ENCODE peak calls at places on chromosomes 3 and 15, in eight cellular contexts. C is fibroblast of pulmonary artery, J is adrenal gland, T is A549, D is left lung, Z is tibial nerve, H is astrocyte of the spinal cord, Y is AG04449. A is an unnamed sample.
A peak's percentile ranks its signal among the peaks of the same experiment; 100 is the strongest.

GRCh38 chr3:141243295-141243707 is 11.7 kb downstream of the PXYLP1 start:
- DNase-seq in C (peak; percentile 66), J (no peak), T (no peak), D (no peak), Z (no peak), H (no peak), Y (no peak), A (peak; percentile 60)

GRCh38 chr15:25798207-25798931 is 64.8 kb downstream of the ATP10A start:
- DNase-seq in C (no peak), J (no peak), T (no peak), D (peak; percentile 17), Z (no peak), H (no peak), Y (no peak), A (no peak)

GRCh38 chr3:141412936-141413354 is 44.6 kb downstream of the ZBTB38 start:
- DNase-seq in C (peak; percentile 82), J (peak; percentile 87), T (no peak), D (peak; percentile 88), Z (peak; percentile 89), H (peak; percentile 79), Y (no peak), A (no peak)

GRCh38 chr3:96813820-96814580 is 394 bp upstream of the EPHA6 start:
- DNase-seq in C (peak; percentile 44), J (peak; percentile 24), T (peak; percentile 31), D (peak; percentile 46), Z (peak; percentile 31), H (peak; percentile 60), Y (no peak), A (no peak)

GRCh38 chr3:132522353-132522752 is 74.7 kb upstream of the ACKR4 start:
- DNase-seq in C (no peak), J (no peak), T (no peak), D (no peak), Z (no peak), H (no peak), Y (no peak), A (no peak)

GRCh38 chr3:58135712-58136543 is 74.8 kb downstream of the DNASE1L3 start:
- DNase-seq in C (peak; percentile 21), J (peak; percentile 45), T (no peak), D (no peak), Z (no peak), H (no peak), Y (no peak), A (no peak)

GRCh38 chr15:92521624-92522008 is 127.9 kb downstream of the ST8SIA2 start:
- DNase-seq in C (peak; percentile 88), J (peak; percentile 71), T (peak; percentile 81), D (peak; percentile 60), Z (peak; percentile 97), H (peak; percentile 85), Y (peak; percentile 28), A (peak; percentile 54)

GRCh38 chr3:38524141-38524739 is 28.1 kb downstream of the EXOG start:
- DNase-seq in C (no peak), J (no peak), T (no peak), D (no peak), Z (no peak), H (no peak), Y (no peak), A (no peak)

GRCh38 chr3:100525753-100526612 is 33.6 kb downstream of the TMEM45A start:
- DNase-seq in C (peak; percentile 81), J (no peak), T (no peak), D (peak; percentile 35), Z (no peak), H (peak; percentile 98), Y (peak; percentile 90), A (no peak)

GRCh38 chr3:15452961-15453360 is 25.6 kb downstream of the EAF1 start:
- DNase-seq in C (no peak), J (no peak), T (no peak), D (no peak), Z (no peak), H (no peak), Y (no peak), A (no peak)

GRCh38 chr3:15453501-15453900 is 26.1 kb downstream of the EAF1 start:
- DNase-seq in C (no peak), J (no peak), T (no peak), D (no peak), Z (no peak), H (no peak), Y (no peak), A (no peak)

GRCh38 chr3:15450611-15451467 is 23.4 kb downstream of the EAF1 start:
- DNase-seq in C (no peak), J (no peak), T (no peak), D (no peak), Z (no peak), H (no peak), Y (no peak), A (no peak)

GRCh38 chr3:15452156-15452555 is 24.8 kb downstream of the EAF1 start:
- DNase-seq in C (no peak), J (no peak), T (no peak), D (no peak), Z (no peak), H (no peak), Y (no peak), A (no peak)

DNA sequence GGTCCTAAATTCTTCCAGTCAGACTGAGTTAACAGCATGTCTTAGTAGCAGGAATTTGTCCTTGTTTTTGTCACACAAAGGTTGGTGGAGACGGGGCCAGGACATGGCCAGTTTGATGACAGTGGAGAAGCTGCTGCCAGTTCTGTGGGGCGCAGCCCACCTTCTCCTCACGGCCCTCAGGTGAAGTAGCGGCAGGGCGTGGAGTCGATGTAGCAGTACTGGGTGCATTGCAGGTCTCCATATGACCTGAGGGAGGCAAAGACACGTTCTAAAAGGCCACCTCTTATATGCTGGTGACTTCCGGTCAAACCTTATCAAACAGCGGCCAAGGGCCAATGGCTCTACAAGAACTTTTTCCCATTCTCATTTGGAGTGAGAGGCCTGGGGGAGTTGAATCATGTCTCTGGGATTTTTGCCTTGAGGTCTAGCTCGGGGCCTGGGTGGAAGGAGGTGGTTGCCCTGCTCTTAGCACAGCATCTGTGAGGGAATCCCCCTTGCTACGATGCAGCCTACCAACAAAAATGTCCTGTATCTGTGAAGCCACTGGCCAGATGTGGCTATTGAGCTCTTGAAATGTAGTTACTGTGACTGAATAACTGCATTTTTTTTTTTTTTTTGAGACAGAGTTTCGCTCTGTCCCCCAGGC is 24.2 kb downstream of the EAF1 start:
- DNase-seq in C (no peak), J (no peak), T (no peak), D (no peak), Z (no peak), H (no peak), Y (no peak), A (no peak)
- TF ChIP-seq CTCF in C (no peak), J (no peak), T (no peak), D (no peak), Z (no peak), H (no peak), Y (no peak), A (no peak)

GRCh38 chr3:186529204-186529999 is 14.8 kb downstream of the CRYGS start:
- DNase-seq in C (no peak), J (no peak), T (no peak), D (no peak), Z (no peak), H (no peak), Y (no peak), A (no peak)

GRCh38 chr3:186530415-186530814 is 13.8 kb downstream of the CRYGS start:
- DNase-seq in C (no peak), J (no peak), T (no peak), D (no peak), Z (no peak), H (no peak), Y (no peak), A (no peak)

GRCh38 chr3:186536883-186537553 is 7.2 kb downstream of the CRYGS start:
- DNase-seq in C (peak; percentile 24), J (no peak), T (no peak), D (no peak), Z (no peak), H (peak; percentile 12), Y (no peak), A (no peak)

GRCh38 chr3:186534113-186534669 is 10.0 kb downstream of the CRYGS start:
- DNase-seq in C (no peak), J (no peak), T (no peak), D (no peak), Z (no peak), H (no peak), Y (no peak), A (no peak)

GRCh38 chr3:186532641-186533072 is 11.5 kb downstream of the CRYGS start:
- DNase-seq in C (no peak), J (no peak), T (no peak), D (no peak), Z (no peak), H (no peak), Y (no peak), A (no peak)
- H3K4me3 ChIP-seq in C (no peak overlapping the region), J (no peak overlapping the region), T (no peak overlapping the region), D (no peak overlapping the region), Z (no peak overlapping the region), H (no peak overlapping the region), Y (no peak overlapping the region), A (no peak overlapping the region)

DNA sequence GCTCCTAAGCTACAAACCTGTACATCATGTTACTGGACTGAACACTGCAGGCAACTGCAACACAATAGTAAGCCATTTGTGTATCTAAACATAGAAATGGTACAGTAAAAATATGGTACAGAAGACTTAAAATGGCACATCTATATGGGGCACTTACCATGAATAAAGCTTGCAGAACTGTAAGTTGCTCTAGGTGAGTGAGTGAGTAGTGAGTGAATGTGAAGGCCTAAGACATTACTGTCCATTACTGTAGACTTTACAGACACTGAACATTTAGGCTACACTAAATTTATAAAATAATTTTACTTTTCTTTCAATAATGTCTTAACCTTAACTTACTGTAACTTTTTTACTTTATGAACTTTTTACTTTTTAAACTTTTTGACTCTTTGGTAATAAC is 76.2 kb downstream of the STAG1 start:
- DNase-seq in C (no peak), J (no peak), T (no peak), D (no peak), Z (no peak), H (no peak), Y (no peak), A (no peak)
- TF ChIP-seq CTCF in C (no peak), J (no peak), T (no peak), D (no peak), Z (no peak), H (no peak), Y (no peak), A (no peak)

DNA sequence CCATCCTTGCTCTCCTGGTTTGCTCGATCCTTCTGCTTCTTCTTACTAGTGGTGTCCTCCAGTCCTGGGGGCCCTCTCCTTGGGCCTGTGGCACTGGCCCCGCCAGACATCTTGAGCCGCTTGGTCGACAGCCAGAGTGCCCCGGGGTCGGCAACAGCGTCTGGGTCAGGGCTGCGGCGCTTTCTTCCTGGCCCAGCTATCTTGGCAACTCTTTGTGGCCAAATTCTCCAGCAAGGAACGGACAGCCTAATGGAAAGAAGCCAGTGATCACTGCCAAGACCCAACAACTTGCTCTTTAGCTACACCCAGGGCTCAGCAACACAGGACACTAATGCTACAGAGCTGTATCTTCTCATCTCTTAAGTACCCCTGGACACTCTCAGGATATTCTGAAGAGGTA is 1.6 kb downstream of the USP19 start:
- DNase-seq in C (peak; percentile 23), J (no peak), T (no peak), D (no peak), Z (no peak), H (no peak), Y (no peak), A (no peak)
- H3K4me3 ChIP-seq in C (peak overlapping the region; percentile 75), J (no peak overlapping the region), T (no peak overlapping the region), D (peak overlapping the region; percentile 63), Z (peak overlapping the region; percentile 96), H (no peak overlapping the region), Y (no peak overlapping the region), A (no peak overlapping the region)

DNA sequence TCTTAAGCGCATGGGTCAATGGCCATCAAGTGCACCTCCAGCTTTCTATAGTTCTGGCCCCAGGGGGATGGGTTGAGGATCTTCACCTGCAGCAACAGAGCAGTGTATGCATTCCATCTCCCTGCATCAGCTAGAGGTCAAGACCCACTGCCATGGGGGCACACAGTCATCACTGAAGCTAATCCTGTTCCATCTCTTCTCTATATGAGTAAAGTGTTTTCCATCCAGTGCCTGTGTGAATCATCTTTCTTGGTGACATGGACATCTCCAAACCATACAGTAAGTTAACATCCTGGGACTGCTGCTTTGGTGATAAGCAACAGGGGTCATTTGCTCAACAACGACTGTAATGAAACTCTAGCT is 4.4 kb upstream of the ENTPD3 start:
- DNase-seq in C (no peak), J (no peak), T (no peak), D (no peak), Z (no peak), H (no peak), Y (no peak), A (no peak)
- TF ChIP-seq CTCF in C (no peak), J (no peak), T (no peak), D (no peak), Z (no peak), H (no peak), Y (no peak), A (no peak)